ENCODE peak calls at places on chromosomes 16 and 17, in seven cellular contexts. B is ovary; G is left lung; F is dorsolateral prefrontal cortex; Z is CD8-positive, alpha-beta T cell; T is body of pancreas; O is HFF-Myc. S is an unnamed sample.

GRCh38 chr17:80880650-80880989 is 111.0 kb upstream of the CHMP6 start:
- DNase-seq in O (no peak), B (peak; percentile 1), T (no peak), Z (no peak), F (no peak), G (no peak), S (no peak)

GRCh38 chr16:85461814-85462404 is 151.2 kb upstream of the GSE1 start:
- DNase-seq in O (no peak), F (no peak), Z (no peak), G (peak; percentile 80), B (peak; percentile 70), T (no peak), S (no peak)

GRCh38 chr16:71467810-71468209 is 5.8 kb upstream of the ZNF23 start:
- DNase-seq in O (no peak), T (no peak), Z (peak; percentile 39), G (no peak), F (no peak), B (peak; percentile 37), S (peak; percentile 51)

GRCh38 chr16:67329901-67330300 is 3.3 kb downstream of the LRRC36 start:
- DNase-seq in T (no peak), B (no peak), Z (no peak), O (no peak), F (no peak), G (no peak), S (no peak)

GRCh38 chr16:66740010-66740409 is 11.4 kb downstream of the DYNC1LI2 start:
- DNase-seq in O (no peak), F (peak; percentile 47), B (no peak), T (peak; percentile 34), Z (peak; percentile 27), G (no peak), S (peak; percentile 39)

GRCh38 chr16:69145658-69146057 is 13.2 kb downstream of the UTP4 start:
- DNase-seq in T (peak; percentile 85), F (no peak), Z (no peak), B (no peak), G (no peak), O (no peak), S (no peak)

GRCh38 chr16:14562691-14563491 is 67.2 kb downstream of the PARN start:
- DNase-seq in B (no peak), O (no peak), T (peak; percentile 54), G (no peak), F (peak; percentile 46), Z (no peak), S (no peak)

GRCh38 chr17:146546-146945 is 9.2 kb downstream of the SCGB1C2 start:
- DNase-seq in T (peak; percentile 1), O (no peak), F (no peak), B (no peak), Z (no peak), G (no peak), S (peak; percentile 3)

GRCh38 chr17:27430882-27431491 is 25.3 kb upstream of the KSR1 start:
- DNase-seq in O (peak; percentile 16), T (peak; percentile 22), Z (no peak), B (no peak), G (no peak), F (no peak), S (peak; percentile 74)

GRCh38 chr16:69590590-69590989 is 24.8 kb downstream of the NFAT5 start:
- DNase-seq in T (no peak), G (no peak), Z (no peak), O (no peak), B (no peak), F (no peak), S (no peak)

GRCh38 chr17:44522883-44523671 is 19.9 kb upstream of the GPATCH8 start:
- DNase-seq in F (no peak), Z (peak; percentile 58), T (peak; percentile 79), B (peak; percentile 64), G (no peak), O (no peak), S (peak; percentile 77)

GRCh38 chr17:78859051-78859450 is 18.4 kb upstream of the USP36 start:
- DNase-seq in G (no peak), O (no peak), Z (no peak), B (no peak), F (no peak), T (no peak), S (no peak)

GRCh38 chr17:39461911-39462641 is 790 bp downstream of the CDK12 start:
- DNase-seq in F (peak; percentile 32), T (peak; percentile 52), B (no peak), O (no peak), Z (no peak), G (no peak), S (no peak)

GRCh38 chr16:85829266-85829665 is 29.8 kb downstream of the COX4I1 start:
- DNase-seq in T (no peak), G (peak; percentile 50), Z (no peak), F (no peak), O (no peak), B (no peak), S (no peak)

GRCh38 chr17:47131761-47132160 is 57.3 kb downstream of the CDC27 start:
- DNase-seq in F (no peak), O (no peak), G (no peak), B (no peak), Z (no peak), T (no peak), S (no peak)

GRCh38 chr16:30829130-30830071 is 42.4 kb upstream of the ZNF629 start:
- DNase-seq in Z (no peak), T (no peak), B (no peak), O (no peak), G (no peak), F (no peak), S (no peak)

GRCh38 chr17:333626-334396 is 18.8 kb downstream of the RPH3AL start:
- DNase-seq in F (peak; percentile 71), Z (peak; percentile 40), G (peak; percentile 86), T (peak; percentile 91), O (no peak), B (peak; percentile 96), S (no peak)

GRCh38 chr17:37527249-37527851 is 37.7 kb downstream of the DUSP14 start:
- DNase-seq in O (no peak), Z (no peak), T (peak; percentile 41), F (peak; percentile 37), B (no peak), G (no peak), S (peak; percentile 24)

GRCh38 chr16:4471869-4472268 is 2.6 kb downstream of the NMRAL1 start:
- DNase-seq in O (no peak), B (no peak), F (no peak), Z (no peak), T (no peak), G (no peak), S (no peak)

GRCh38 chr17:78559749-78560368 is 17.3 kb downstream of the DNAH17 start:
- DNase-seq in G (no peak), F (no peak), Z (no peak), T (peak; percentile 25), B (no peak), O (no peak), S (no peak)

GRCh38 chr16:51155199-51155607 is 4.1 kb upstream of the SALL1 start:
- DNase-seq in Z (no peak), B (peak; percentile 57), G (no peak), F (no peak), T (no peak), O (no peak), S (peak; percentile 15)

GRCh38 chr16:88428616-88429386 is 24.3 kb upstream of the ZFPM1 start:
- DNase-seq in G (no peak), O (no peak), Z (no peak), B (no peak), T (no peak), F (no peak), S (no peak)

GRCh38 chr17:42518046-42518754 is 17.8 kb upstream of the NAGLU start:
- DNase-seq in B (peak; percentile 86), F (peak; percentile 59), G (no peak), O (peak; percentile 95), Z (no peak), T (peak; percentile 78), S (no peak)

DNA sequence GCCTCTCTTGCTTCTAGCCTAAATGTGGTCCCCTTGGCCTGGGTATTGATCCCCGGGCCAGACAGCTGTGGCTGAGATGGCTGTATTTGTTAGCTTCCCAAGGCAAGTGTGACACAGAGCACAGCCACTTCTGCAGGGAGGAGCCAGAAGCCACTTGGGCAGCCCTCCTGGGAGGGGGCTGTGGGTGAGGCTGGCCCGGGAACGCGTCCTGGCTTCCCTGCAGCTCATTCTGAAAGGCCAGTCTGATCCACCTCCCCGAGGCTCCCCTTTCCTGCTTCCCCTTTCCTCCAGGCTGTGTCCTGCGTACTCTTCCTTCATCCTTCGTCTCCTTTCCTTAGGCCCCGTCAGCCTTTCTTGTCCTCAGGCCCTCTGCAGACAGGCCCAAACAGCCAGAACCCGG is 8.0 kb downstream of the SERPINF2 start:
- DNase-seq in F (no peak), T (no peak), G (no peak), B (no peak), Z (no peak), O (no peak), S (no peak)
- TF ChIP-seq CTCF in F (no peak), T (no peak), G (no peak), B (no peak), Z (no peak), O (no peak), S (no peak)

GRCh38 chr16:20792216-20792615 is 14.1 kb downstream of the ERI2 start:
- DNase-seq in Z (no peak), F (no peak), T (no peak), G (no peak), O (no peak), B (no peak), S (no peak)

GRCh38 chr16:20784204-20784603 is 20.4 kb downstream of the ACSM3 start:
- DNase-seq in G (no peak), T (no peak), O (no peak), F (no peak), Z (no peak), B (no peak), S (no peak)

GRCh38 chr16:20789130-20789529 is 17.1 kb downstream of the ERI2 start:
- DNase-seq in O (no peak), B (no peak), F (no peak), Z (no peak), G (no peak), T (no peak), S (no peak)
- TF ChIP-seq CTCF in O (no peak), B (no peak), F (no peak), Z (no peak), G (no peak), T (no peak), S (no peak)

DNA sequence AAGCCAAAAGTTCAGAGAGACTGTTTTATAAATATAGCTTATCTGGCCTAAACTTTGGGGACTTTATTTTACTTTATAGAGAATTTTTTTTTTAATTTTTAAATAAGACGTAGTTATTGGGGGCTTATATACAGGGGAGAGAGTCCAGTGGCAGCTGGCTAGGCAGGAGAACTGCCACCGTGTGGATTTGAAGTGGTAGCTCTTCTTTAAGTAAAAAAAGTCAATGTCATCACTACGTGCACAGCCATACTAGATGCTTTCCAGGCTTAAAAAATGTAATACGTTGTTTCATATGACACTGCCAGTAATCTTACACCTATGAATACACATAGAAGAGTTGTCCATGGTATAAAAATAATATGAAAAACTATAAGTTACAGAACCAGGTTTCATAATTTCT is 31.9 kb upstream of the ANKFY1 start:
- DNase-seq in T (no peak), G (no peak), B (no peak), Z (no peak), O (no peak), F (no peak), S (no peak)
- TF ChIP-seq CTCF in T (no peak), G (no peak), B (no peak), Z (no peak), O (no peak), F (no peak), S (no peak)

GRCh38 chr17:64180089-64180488 is 50.1 kb upstream of the ERN1 start:
- DNase-seq in F (no peak), Z (no peak), B (no peak), T (no peak), G (no peak), O (no peak), S (no peak)
- TF ChIP-seq CTCF in F (no peak), Z (no peak), B (peak; percentile 26), T (no peak), G (no peak), O (no peak), S (no peak)

S was measured in endothelial cell.